ENCODE peak calls at places on chromosomes 16 and 17, in eight cellular contexts. A is skeletal muscle cell, S is activated T-cell treated with anti-CD3 and anti-CD28 coated beads for 24 hours, F is HEK293T, D is pulmonary artery endothelial cell, J is transverse colon, C is body of pancreas, X is hippocampal formation. T is an unnamed sample.

GRCh38 chr16:49622084-49622390 is 233.9 kb downstream of the ZNF423 start:
- DNase-seq in A (no peak), S (no peak), F (no peak), D (no peak), J (no peak), C (no peak), X (no peak), T (peak)

GRCh38 chr16:13453325-13453724 is 466.6 kb upstream of the ERCC4 start:
- DNase-seq in A (peak), S (no peak), F (no peak), D (peak), J (no peak), C (peak), X (no peak), T (no peak)

GRCh38 chr17:55458977-55459376 is 37.3 kb upstream of the MMD start:
- DNase-seq in A (no peak), S (peak), F (no peak), D (no peak), J (no peak), C (no peak), X (no peak), T (no peak)

GRCh38 chr16:31354394-31355291 is at the start of gene ITGAX:
- DNase-seq in A (peak), S (peak), F (no peak), D (peak), J (peak), C (peak), X (no peak), T (no peak)

GRCh38 chr17:83080641-83081560 is 1.5 kb downstream of the METRNL start:
- DNase-seq in A (no peak), S (no peak), F (peak), D (no peak), J (peak), C (peak), X (no peak), T (no peak)

GRCh38 chr16:56334761-56335160 is 90.6 kb downstream of the AMFR start:
- DNase-seq in A (no peak), S (no peak), F (no peak), D (no peak), J (no peak), C (no peak), X (no peak), T (no peak)

GRCh38 chr16:80158766-80159165 is 382.0 kb upstream of the DYNLRB2 start:
- DNase-seq in A (peak), S (no peak), F (no peak), D (no peak), J (no peak), C (no peak), X (no peak), T (no peak)

GRCh38 chr17:6047966-6048365 is 22.2 kb upstream of the WSCD1 start:
- DNase-seq in A (peak), S (no peak), F (no peak), D (no peak), J (no peak), C (no peak), X (no peak), T (no peak)

GRCh38 chr17:67246648-67247415 is 1.8 kb upstream of the HELZ start:
- DNase-seq in A (no peak), S (no peak), F (peak), D (no peak), J (peak), C (peak), X (no peak), T (no peak)

GRCh38 chr16:84763629-84764028 is 56.2 kb upstream of the CRISPLD2 start:
- DNase-seq in A (no peak), S (no peak), F (no peak), D (no peak), J (no peak), C (no peak), X (no peak), T (no peak)

GRCh38 chr16:24419709-24420108 is 119.7 kb upstream of the RBBP6 start:
- DNase-seq in A (no peak), S (no peak), F (no peak), D (no peak), J (no peak), C (no peak), X (no peak), T (no peak)

GRCh38 chr17:81844327-81844851 is 9.5 kb upstream of the PPP1R27 start:
- DNase-seq in A (no peak), S (no peak), F (no peak), D (no peak), J (no peak), C (no peak), X (no peak), T (no peak)

GRCh38 chr17:21042434-21043295 is at the start of gene USP22:
- DNase-seq in A (no peak), S (no peak), F (peak), D (no peak), J (no peak), C (no peak), X (peak), T (no peak)

GRCh38 chr17:73901661-73902415 is 257.6 kb upstream of the SDK2 start:
- DNase-seq in A (no peak), S (peak), F (no peak), D (no peak), J (peak), C (peak), X (no peak), T (peak)

GRCh38 chr16:84340305-84341040 is 27.9 kb upstream of the ATP2C2 start:
- DNase-seq in A (no peak), S (no peak), F (no peak), D (no peak), J (peak), C (no peak), X (no peak), T (no peak)

GRCh38 chr17:55830699-55831098 is 79.8 kb downstream of the PCTP start:
- DNase-seq in A (no peak), S (no peak), F (no peak), D (no peak), J (no peak), C (no peak), X (no peak), T (no peak)

GRCh38 chr17:18181358-18181757 is 2.3 kb upstream of the ALKBH5 start:
- DNase-seq in A (peak), S (peak), F (no peak), D (no peak), J (no peak), C (no peak), X (no peak), T (no peak)

GRCh38 chr16:77897831-77898540 is 109.6 kb downstream of the VAT1L start:
- DNase-seq in A (no peak), S (no peak), F (no peak), D (no peak), J (no peak), C (no peak), X (no peak), T (no peak)

T was measured in right cardiac atrium.